ENCODE peak calls at places on chromosomes 4 and X, in seven cellular contexts. J is neural progenitor cell, O is left ventricle myocardium inferior, K is fibroblast of villous mesenchyme, S is AG09309, R is body of pancreas, F is tibial nerve. T is an unnamed sample.
A peak's percentile ranks its signal among the peaks of the same experiment; 100 is the strongest.

GRCh38 chrX:45454235-45454634 is 253.6 kb upstream of the DIPK2B start:
- DNase-seq in R (no peak), J (peak; percentile 11), F (no peak), O (no peak), K (no peak), S (no peak), T (no peak)

GRCh38 chr4:74056114-74056857 is 17.8 kb upstream of the CXCL3 start:
- DNase-seq in J (no peak), K (peak; percentile 23), F (no peak), S (no peak), O (no peak), R (no peak), T (no peak)

GRCh38 chrX:16484338-16484737 is 165.6 kb upstream of the S100G start:
- DNase-seq in S (peak; percentile 82), F (no peak), K (peak; percentile 53), R (peak; percentile 28), J (no peak), O (no peak), T (no peak)

GRCh38 chrX:23332888-23333821 is 1.5 kb upstream of the PTCHD1 start:
- DNase-seq in R (no peak), J (peak; percentile 32), S (no peak), K (no peak), O (no peak), F (no peak), T (no peak)

GRCh38 chr4:4995103-4995761 is 24.0 kb downstream of the CYTL1 start:
- DNase-seq in J (peak; percentile 90), O (peak; percentile 67), K (peak; percentile 68), F (peak; percentile 49), R (peak; percentile 72), S (no peak), T (peak; percentile 18)

GRCh38 chrX:11585174-11585573 is 80.5 kb downstream of the ARHGAP6 start:
- DNase-seq in R (no peak), S (no peak), F (no peak), J (no peak), K (no peak), O (no peak), T (no peak)

GRCh38 chrX:13005671-13006473 is 31.0 kb downstream of the TMSB4X start:
- DNase-seq in K (no peak), O (no peak), J (no peak), S (no peak), F (no peak), R (peak; percentile 64), T (no peak)

GRCh38 chr4:159390648-159391047 is 287.8 kb downstream of the RAPGEF2 start:
- DNase-seq in S (peak; percentile 89), K (peak; percentile 95), O (no peak), F (no peak), R (no peak), J (no peak), T (peak; percentile 25)

GRCh38 chr4:55549888-55550287 is 3.2 kb upstream of the CLOCK start:
- DNase-seq in J (no peak), S (peak; percentile 74), R (no peak), O (no peak), K (peak; percentile 83), F (no peak), T (no peak)

GRCh38 chr4:19047481-19047880 is 1025.9 kb upstream of the LCORL start:
- DNase-seq in R (no peak), J (no peak), K (no peak), S (no peak), F (no peak), O (no peak), T (no peak)

GRCh38 chrX:150148749-150149672 is 210.7 kb upstream of the EOLA2 start:
- DNase-seq in O (no peak), J (no peak), R (no peak), F (no peak), K (no peak), S (no peak), T (no peak)

GRCh38 chr4:185716008-185716976 is 95.7 kb downstream of the SORBS2 start:
- DNase-seq in J (no peak), K (no peak), F (no peak), O (no peak), S (no peak), R (peak; percentile 69), T (no peak)

GRCh38 chr4:183469327-183469726 is 24.9 kb downstream of the CDKN2AIP start:
- DNase-seq in F (no peak), S (no peak), O (no peak), J (no peak), R (no peak), K (peak; percentile 40), T (no peak)

GRCh38 chr4:99868126-99868596 is 26.1 kb downstream of the LAMTOR3 start:
- DNase-seq in F (no peak), O (no peak), R (no peak), K (peak; percentile 62), S (peak; percentile 49), J (peak; percentile 26), T (no peak)

GRCh38 chr4:89835413-89835812 is 1.5 kb downstream of the SNCA start:
- DNase-seq in K (no peak), J (no peak), S (no peak), O (no peak), R (no peak), F (no peak), T (no peak)

GRCh38 chr4:48341776-48342558 is 638 bp downstream of the SLAIN2 start:
- DNase-seq in F (peak; percentile 13), J (peak; percentile 86), K (no peak), O (peak; percentile 57), S (no peak), R (peak; percentile 53), T (peak; percentile 4)

GRCh38 chr4:140931904-140932303 is 175.7 kb upstream of the TBC1D9 start:
- DNase-seq in F (no peak), K (no peak), J (no peak), S (no peak), R (no peak), O (no peak), T (no peak)

GRCh38 chr4:166078956-166079355 is 205.9 kb downstream of the TLL1 start:
- DNase-seq in O (no peak), J (peak; percentile 25), S (no peak), F (no peak), K (peak; percentile 0), R (no peak), T (no peak)

GRCh38 chr4:155353923-155354540 is 22.7 kb downstream of the MAP9 start:
- DNase-seq in S (peak; percentile 13), F (peak; percentile 42), K (peak; percentile 53), J (peak; percentile 80), O (peak; percentile 70), R (peak; percentile 74), T (peak; percentile 13)

GRCh38 chrX:43847352-43847751 is 34.9 kb downstream of the MAOB start:
- DNase-seq in O (no peak), J (no peak), F (no peak), S (no peak), K (no peak), R (no peak), T (no peak)

GRCh38 chr4:186719925-186720694 is 3.5 kb downstream of the FAT1 start:
- DNase-seq in R (no peak), K (peak; percentile 47), F (no peak), O (no peak), S (no peak), J (peak; percentile 64), T (no peak)

GRCh38 chrX:99266255-99266654 is 1143.8 kb downstream of the PCDH19 start:
- DNase-seq in J (no peak), K (no peak), S (no peak), F (no peak), O (no peak), R (no peak), T (no peak)

GRCh38 chr4:77232653-77233052 is 75.6 kb downstream of the CCNG2 start:
- DNase-seq in R (no peak), J (no peak), F (no peak), K (no peak), S (no peak), O (no peak), T (no peak)

GRCh38 chr4:94127707-94128328 is 79.8 kb upstream of the SMARCAD1 start:
- DNase-seq in S (no peak), R (no peak), K (peak; percentile 28), F (no peak), J (peak; percentile 37), O (no peak), T (no peak)

GRCh38 chr4:104491396-104491821 is 3.3 kb downstream of the CXXC4 start:
- DNase-seq in J (peak; percentile 85), S (no peak), O (peak; percentile 35), F (peak; percentile 12), R (no peak), K (no peak), T (no peak)

GRCh38 chrX:152405561-152405960 is 45.6 kb downstream of the GABRA3 start:
- DNase-seq in R (no peak), F (no peak), S (no peak), O (no peak), K (no peak), J (no peak), T (no peak)

GRCh38 chr4:41745292-41746024 is 3.1 kb downstream of the PHOX2B start:
- DNase-seq in R (no peak), K (no peak), F (no peak), S (no peak), J (peak; percentile 34), O (no peak), T (no peak)

GRCh38 chr4:153787156-153787555 is 1.7 kb downstream of the SFRP2 start:
- DNase-seq in F (no peak), K (no peak), S (no peak), R (no peak), J (peak; percentile 52), O (no peak), T (no peak)
- H3K4me3 ChIP-seq in F (no peak overlapping the region), K (no peak overlapping the region), S (no peak overlapping the region), R (no peak overlapping the region), J (peak overlapping the region; percentile 98), O (no peak overlapping the region), T (no peak overlapping the region)

DNA sequence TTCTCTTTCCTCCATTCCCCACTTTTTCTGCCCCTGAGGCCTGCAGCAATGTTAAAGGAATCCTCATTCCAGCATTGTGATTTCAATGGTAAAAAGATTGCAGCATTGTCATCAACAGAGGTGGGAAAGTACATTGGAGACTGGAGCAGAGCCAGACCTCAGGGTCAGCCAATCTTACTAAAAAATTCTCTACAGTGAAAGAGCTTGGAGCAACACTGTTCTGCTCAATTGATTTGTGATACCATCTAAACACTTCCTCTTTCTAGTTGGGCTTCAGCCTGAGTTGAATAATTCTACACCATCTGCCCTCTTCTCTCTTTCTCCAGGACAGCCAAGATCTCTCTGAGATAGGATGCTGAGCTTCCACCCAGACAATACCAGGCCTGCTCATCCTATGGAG is 176.5 kb downstream of the AR start:
- DNase-seq in R (no peak), S (no peak), K (peak; percentile 10), O (no peak), F (no peak), J (no peak), T (no peak)
- H3K4me3 ChIP-seq in R (no peak overlapping the region), S (no peak overlapping the region), K (no peak overlapping the region), O (no peak overlapping the region), F (no peak overlapping the region), J (no peak overlapping the region), T (no peak overlapping the region)

DNA sequence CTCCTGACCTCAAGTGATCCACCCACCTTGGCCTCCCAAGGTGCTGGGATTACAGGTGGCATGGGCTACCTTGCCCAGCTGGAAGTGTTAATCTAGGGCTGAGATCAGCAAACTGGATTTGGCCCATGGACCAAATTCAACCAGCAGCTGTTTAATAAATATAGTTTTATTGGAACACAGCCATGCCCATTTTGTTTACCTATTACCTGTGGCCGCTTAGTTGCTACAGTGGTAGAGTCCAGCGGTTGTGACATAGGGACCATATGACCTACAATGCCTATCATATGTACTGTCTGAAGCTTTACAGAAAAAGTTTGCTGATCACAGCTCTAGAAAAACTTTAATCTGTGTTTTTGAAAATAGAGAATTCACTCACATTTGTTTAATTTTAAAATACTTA is 17.2 kb upstream of the PDHA1 start:
- DNase-seq in O (no peak), S (no peak), F (no peak), K (no peak), J (no peak), R (no peak), T (no peak)
- H3K4me3 ChIP-seq in O (no peak overlapping the region), S (no peak overlapping the region), F (no peak overlapping the region), K (no peak overlapping the region), J (no peak overlapping the region), R (no peak overlapping the region), T (no peak overlapping the region)

GRCh38 chrX:153885208-153885787 is 675 bp downstream of the L1CAM start:
- DNase-seq in S (no peak), J (no peak), O (no peak), R (no peak), K (no peak), F (no peak), T (no peak)
- H3K4me3 ChIP-seq in S (no peak overlapping the region), J (peak overlapping the region; percentile 46), O (peak overlapping the region; percentile 48), R (no peak overlapping the region), K (peak overlapping the region; percentile 2), F (peak overlapping the region; percentile 24), T (no peak overlapping the region)